ENCODE peak calls at places on chromosome 7, in four cellular contexts. M is OCI-LY7; H is BE2C; R is CD8-positive, alpha-beta memory T cell. B is an unnamed sample. For H3K36me3, the result is how much of the 10 kb centered on the place peaks cover.

GRCh38 chr7:42274052-42274451 is 37.0 kb upstream of the GLI3 start:
- DNase-seq in R (no peak), M (no peak), H (no peak), B (no peak)

GRCh38 chr7:19030280-19030679 is 87.2 kb downstream of the TWIST1 start:
- DNase-seq in R (no peak), H (no peak), M (no peak), B (no peak)

GRCh38 chr7:99975782-99976521 is at the start of gene AZGP1:
- DNase-seq in M (peak), R (no peak), H (peak), B (no peak)

GRCh38 chr7:47782022-47782421 is 166.2 kb downstream of the PKD1L1 start:
- DNase-seq in H (no peak), M (no peak), R (no peak), B (no peak)

GRCh38 chr7:155514296-155514695 is 32.1 kb downstream of the CNPY1 start:
- DNase-seq in M (no peak), H (no peak), R (no peak), B (no peak)

GRCh38 chr7:18663321-18663720 is 167.8 kb downstream of the HDAC9 start:
- DNase-seq in M (no peak), R (no peak), H (no peak), B (no peak)

GRCh38 chr7:21365866-21366624 is 61.8 kb upstream of the SP4 start:
- DNase-seq in H (no peak), R (no peak), M (no peak), B (no peak)

GRCh38 chr7:35450456-35450855 is 196.6 kb upstream of the TBX20 start:
- DNase-seq in R (no peak), M (no peak), H (no peak), B (no peak)

GRCh38 chr7:135761751-135762488 is 13.3 kb upstream of the FAM180A start:
- DNase-seq in M (no peak), R (no peak), H (no peak), B (no peak)

GRCh38 chr7:137717811-137718271 is 128.9 kb downstream of the DGKI start:
- DNase-seq in M (no peak), R (no peak), H (no peak), B (no peak)

GRCh38 chr7:30331338-30331737 is 46.9 kb downstream of the ZNRF2 start:
- DNase-seq in M (no peak), R (no peak), H (no peak), B (no peak)

GRCh38 chr7:139656387-139656786 is 121.4 kb downstream of the HIPK2 start:
- DNase-seq in R (no peak), M (no peak), H (no peak), B (no peak)

GRCh38 chr7:23598321-23598720 is 1.1 kb downstream of the CCDC126 start:
- DNase-seq in H (no peak), R (no peak), M (no peak), B (no peak)

GRCh38 chr7:40151504-40151903 is 16.7 kb downstream of the SUGCT start:
- DNase-seq in H (no peak), R (no peak), M (no peak), B (no peak)

GRCh38 chr7:84913731-84914130 is 273.1 kb downstream of the SEMA3D start:
- DNase-seq in R (no peak), M (no peak), H (no peak), B (no peak)

GRCh38 chr7:94244760-94245159 is 149.9 kb upstream of the COL1A2 start:
- DNase-seq in M (no peak), R (no peak), H (no peak), B (no peak)

GRCh38 chr7:91436655-91437054 is 172.4 kb downstream of the FZD1 start:
- DNase-seq in R (no peak), M (no peak), H (no peak), B (no peak)

DNA sequence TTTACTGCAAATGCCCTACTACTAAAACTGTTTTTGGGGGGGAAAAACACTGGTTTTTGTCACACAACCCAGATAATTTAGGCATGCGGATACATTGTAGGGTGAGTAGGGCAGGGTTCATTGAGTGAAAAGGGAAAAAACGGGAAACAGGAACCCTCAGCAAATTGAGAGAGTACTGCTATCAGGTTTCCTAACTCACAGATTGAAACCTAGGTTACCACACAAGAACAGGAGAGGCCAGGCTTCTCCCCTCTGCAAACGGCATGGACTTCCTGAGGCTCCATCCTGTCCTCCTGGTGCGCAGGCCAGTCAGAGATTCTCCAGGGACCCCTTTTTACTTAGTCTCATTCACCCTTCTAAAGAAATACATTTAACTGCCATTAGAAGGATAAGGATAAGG is 30.6 kb downstream of the AVL9 start:
- DNase-seq in R (no peak), H (no peak), M (no peak), B (no peak)
- H3K36me3 ChIP-seq in R (under half), H (under half), M (half or more), B (under half)

GRCh38 chr7:44455155-44455554 is 35.3 kb downstream of the NUDCD3 start:
- DNase-seq in H (no peak), M (no peak), R (no peak), B (no peak)
- H3K36me3 ChIP-seq in H (under half), M (half or more), R (under half), B (under half)

GRCh38 chr7:116540743-116541142 is 15.9 kb downstream of the CAV1 start:
- DNase-seq in H (no peak), M (no peak), R (no peak), B (no peak)

GRCh38 chr7:116544488-116544887 is 19.7 kb downstream of the CAV1 start:
- DNase-seq in R (no peak), H (no peak), M (no peak), B (no peak)

GRCh38 chr7:116541951-116542350 is 17.1 kb downstream of the CAV1 start:
- DNase-seq in H (no peak), M (no peak), R (no peak), B (no peak)

GRCh38 chr7:116543664-116544063 is 18.8 kb downstream of the CAV1 start:
- DNase-seq in M (no peak), H (no peak), R (no peak), B (no peak)

GRCh38 chr7:116542618-116543017 is 17.8 kb downstream of the CAV1 start:
- DNase-seq in H (no peak), R (no peak), M (no peak), B (no peak)
- H3K36me3 ChIP-seq in H (under half), R (under half), M (under half), B (half or more)

DNA sequence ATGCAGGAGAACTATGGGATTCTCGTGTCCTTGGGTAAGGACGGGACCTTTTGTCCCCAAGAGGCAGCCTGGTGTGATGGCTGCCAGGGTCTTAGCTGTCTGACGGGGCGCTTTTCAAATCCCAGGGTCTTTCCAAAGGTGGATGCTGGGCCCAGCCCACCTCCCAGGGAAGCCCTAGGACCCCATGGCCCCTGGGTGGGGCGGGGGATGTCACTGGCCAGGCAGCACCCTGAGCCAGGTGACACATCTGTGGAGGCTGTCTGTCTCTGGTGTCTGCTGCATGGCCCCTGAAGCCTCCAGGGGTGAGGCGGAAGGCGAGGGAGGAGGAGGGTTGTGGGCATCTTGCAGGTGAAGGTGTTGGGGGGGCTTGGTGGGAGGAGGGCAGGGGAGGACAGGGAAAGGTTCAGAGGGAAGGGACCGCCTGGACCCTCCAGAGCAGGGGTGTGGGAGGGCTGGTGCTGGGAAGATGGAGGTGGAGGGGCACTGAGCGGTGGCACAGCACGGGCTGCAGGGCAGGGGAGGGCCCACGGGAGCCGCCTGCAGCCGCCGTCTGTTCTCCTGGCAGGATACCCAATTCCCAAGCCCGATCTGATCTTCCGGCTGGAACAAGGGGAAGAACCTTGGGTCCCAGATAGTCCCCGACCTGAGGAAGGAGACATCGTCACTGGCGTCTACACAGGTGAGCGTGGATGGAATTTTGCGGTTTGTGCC is 7.0 kb downstream of the ZNF316 start:
- DNase-seq in M (no peak), R (no peak), H (no peak), B (no peak)
- H3K36me3 ChIP-seq in M (half or more), R (under half), H (half or more), B (under half)

DNA sequence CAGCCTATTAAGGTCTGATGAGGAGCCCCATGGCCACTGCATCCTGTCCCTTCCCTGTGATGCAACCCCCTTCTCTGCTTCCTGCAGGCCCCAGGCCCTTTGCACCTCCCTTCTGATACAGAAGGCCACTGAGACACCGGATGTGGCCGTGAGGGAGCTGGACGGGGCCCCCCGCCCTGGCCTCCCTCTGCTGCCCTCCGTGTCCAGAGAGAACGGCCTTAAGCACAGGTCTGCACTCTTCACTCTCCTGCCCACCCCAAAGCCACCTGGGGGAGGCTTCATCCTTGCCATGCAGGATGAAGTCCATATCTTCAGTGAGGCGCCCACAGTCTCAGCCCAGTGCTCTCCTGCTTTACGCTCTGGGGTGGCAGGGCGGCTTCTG is 86.9 kb upstream of the GNA12 start:
- DNase-seq in H (no peak), R (no peak), M (no peak), B (peak)
- H3K36me3 ChIP-seq in H (under half), R (half or more), M (under half), B (under half)

DNA sequence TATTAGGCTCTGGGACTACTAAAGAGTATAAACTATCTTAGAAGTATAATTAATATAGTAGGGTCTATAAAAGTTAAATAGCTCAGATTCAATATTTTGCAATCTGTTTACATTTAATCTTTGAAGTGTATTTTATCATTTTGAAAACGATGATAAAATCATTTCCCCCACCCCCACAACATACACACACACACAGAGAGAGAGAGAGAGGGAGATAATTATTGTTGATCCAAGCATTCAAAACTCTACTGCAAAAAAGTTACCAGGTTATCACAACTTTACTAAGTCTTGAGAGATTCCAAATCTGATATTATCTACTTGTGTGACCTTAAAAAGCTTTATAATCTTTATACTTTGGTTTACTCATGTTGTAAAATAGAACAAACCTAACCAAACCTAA is 14.0 kb downstream of the ZNF800 start:
- DNase-seq in H (no peak), R (no peak), M (no peak), B (no peak)
- H3K36me3 ChIP-seq in H (under half), R (under half), M (half or more), B (half or more)

GRCh38 chr7:748446-748845 is 21.4 kb upstream of the PRKAR1B start:
- DNase-seq in H (no peak), M (no peak), R (no peak), B (peak)
- H3K36me3 ChIP-seq in H (under half), M (half or more), R (under half), B (under half)

DNA sequence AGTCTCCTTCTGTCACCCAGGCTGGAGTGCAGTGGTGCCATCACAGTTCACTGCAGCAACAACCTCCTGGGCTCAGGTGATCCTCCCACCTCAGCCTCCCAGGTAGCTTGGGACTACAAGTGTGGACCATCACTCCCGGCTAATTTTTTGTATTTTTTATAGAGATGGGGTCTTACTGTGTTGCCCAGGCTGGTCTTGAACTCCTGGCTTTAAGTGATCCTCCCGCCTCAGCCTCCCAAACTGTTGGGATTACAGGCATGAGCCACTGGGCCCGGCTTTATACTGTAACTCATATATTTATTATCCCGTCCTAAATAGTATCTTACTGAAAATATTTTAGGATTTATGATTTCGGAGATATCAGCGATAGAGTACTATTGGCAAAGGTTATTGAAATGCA is 10.9 kb downstream of the EIF4H start:
- DNase-seq in M (no peak), R (no peak), H (no peak), B (no peak)
- H3K36me3 ChIP-seq in M (half or more), R (under half), H (half or more), B (half or more)

GRCh38 chr7:104908636-104909035 is 105.4 kb upstream of the KMT2E start:
- DNase-seq in R (no peak), M (no peak), H (no peak), B (no peak)

GRCh38 chr7:104914427-104914826 is 99.6 kb upstream of the KMT2E start:
- DNase-seq in M (no peak), R (no peak), H (no peak), B (no peak)
- H3K36me3 ChIP-seq in M (under half), R (under half), H (under half), B (under half)

GRCh38 chr7:78993341-78993740 is 460.1 kb downstream of the MAGI2 start:
- DNase-seq in M (no peak), R (no peak), H (no peak), B (no peak)

DNA sequence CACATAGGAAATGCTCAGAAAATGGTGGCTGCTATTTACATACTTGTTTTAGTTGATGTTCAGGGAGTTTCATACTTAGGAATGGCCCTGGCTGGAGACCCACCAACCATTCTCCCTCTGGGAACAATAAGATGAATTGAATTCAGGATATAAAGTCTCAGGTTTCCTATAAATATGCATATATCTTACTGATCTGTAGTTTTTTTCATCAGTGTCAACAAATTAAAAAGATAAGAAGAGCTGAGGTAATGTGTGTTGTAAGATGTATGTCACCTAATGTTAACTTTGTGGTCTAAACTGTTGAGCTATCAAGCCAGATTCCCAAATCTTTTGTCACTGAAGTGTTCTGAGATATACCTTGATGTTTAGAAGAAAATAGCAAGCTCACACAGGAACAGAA is 457.5 kb downstream of the MAGI2 start:
- DNase-seq in M (no peak), H (no peak), R (no peak), B (no peak)
- H3K36me3 ChIP-seq in M (under half), H (under half), R (under half), B (under half)

B was measured in RWPE2.